ENCODE peak calls at places on chromosomes 16 and 17, in four cellular contexts. Q, J, O and U are unnamed samples.

GRCh38 chr17:21376835-21377690 is 906 bp downstream of the KCNJ12 start:
- DNase-seq in O (peak; percentile 31), J (no peak), Q (no peak), U (peak; percentile 61)

GRCh38 chr16:23709536-23709935 is 3.5 kb downstream of the ERN2 start:
- DNase-seq in J (no peak), Q (no peak), O (no peak), U (no peak)

GRCh38 chr17:14305785-14306496 is 5.1 kb downstream of the HS3ST3B1 start:
- DNase-seq in Q (no peak), J (no peak), O (peak; percentile 40), U (peak; percentile 4)

GRCh38 chr16:79772028-79772427 is 171.5 kb upstream of the MAF start:
- DNase-seq in J (no peak), O (no peak), Q (no peak), U (no peak)

GRCh38 chr17:5530265-5530782 is 44.0 kb downstream of the MIS12 start:
- DNase-seq in O (no peak), J (no peak), Q (no peak), U (no peak)

GRCh38 chr16:19505600-19506303 is 16.1 kb downstream of the GDE1 start:
- DNase-seq in J (peak; percentile 40), O (no peak), Q (no peak), U (no peak)

GRCh38 chr17:62625184-62625869 is 2.1 kb upstream of the MRC2 start:
- DNase-seq in J (no peak), O (no peak), Q (no peak), U (peak; percentile 36)

GRCh38 chr16:75402174-75402820 is 31.0 kb downstream of the CFDP1 start:
- DNase-seq in J (peak; percentile 32), O (peak; percentile 87), Q (no peak), U (no peak)

GRCh38 chr16:4736546-4736945 is 2.2 kb downstream of the DNAAF8 start:
- DNase-seq in J (no peak), O (no peak), Q (no peak), U (no peak)

GRCh38 chr16:78606572-78606971 is 507.1 kb downstream of the WWOX start:
- DNase-seq in O (no peak), Q (peak; percentile 49), J (no peak), U (no peak)

GRCh38 chr17:18262641-18263040 is 2.2 kb downstream of the MIEF2 start:
- DNase-seq in J (no peak), Q (no peak), O (no peak), U (no peak)

GRCh38 chr17:45902892-45903346 is 8.6 kb downstream of the MAPT start:
- DNase-seq in O (no peak), Q (no peak), J (peak; percentile 24), U (no peak)

GRCh38 chr16:67535201-67535600 is 6.6 kb downstream of the RIPOR1 start:
- DNase-seq in J (no peak), Q (no peak), O (no peak), U (no peak)

GRCh38 chr16:17101646-17102045 is 369.1 kb downstream of the XYLT1 start:
- DNase-seq in Q (no peak), O (no peak), J (peak; percentile 38), U (peak; percentile 62)

GRCh38 chr17:36598951-36599401 is 2.4 kb upstream of the MRM1 start:
- DNase-seq in J (no peak), Q (no peak), O (no peak), U (no peak)

GRCh38 chr16:78729687-78730086 is 630.2 kb downstream of the WWOX start:
- DNase-seq in O (peak; percentile 84), Q (no peak), J (no peak), U (no peak)

GRCh38 chr16:70770968-70771552 is 29.9 kb downstream of the VAC14 start:
- DNase-seq in Q (peak; percentile 61), J (peak; percentile 67), O (peak; percentile 63), U (peak; percentile 70)

GRCh38 chr16:87956169-87956770 is 5.0 kb downstream of the BANP start:
- DNase-seq in J (no peak), Q (peak; percentile 39), O (peak; percentile 77), U (no peak)
- H3K14ac ChIP-seq in J (no peak overlapping the region), Q (no peak overlapping the region), O (no peak overlapping the region), U (no peak overlapping the region)

GRCh38 chr17:42526031-42526444 is 10.0 kb upstream of the NAGLU start:
- DNase-seq in J (no peak), O (peak; percentile 47), Q (no peak), U (no peak)
- H4K8ac ChIP-seq in J (no peak overlapping the region), O (no peak overlapping the region), Q (no peak overlapping the region), U (no peak overlapping the region)

GRCh38 chr17:27571563-27572129 is 59.3 kb upstream of the LGALS9 start:
- DNase-seq in O (no peak), Q (no peak), J (no peak), U (no peak)

GRCh38 chr17:27573971-27574525 is 56.9 kb upstream of the LGALS9 start:
- DNase-seq in Q (no peak), O (peak; percentile 64), J (no peak), U (no peak)

GRCh38 chr17:27570578-27570914 is 60.4 kb upstream of the LGALS9 start:
- DNase-seq in O (no peak), J (peak; percentile 23), Q (no peak), U (no peak)

GRCh38 chr17:27573548-27573947 is 57.4 kb upstream of the LGALS9 start:
- DNase-seq in J (no peak), O (no peak), Q (no peak), U (no peak)

DNA sequence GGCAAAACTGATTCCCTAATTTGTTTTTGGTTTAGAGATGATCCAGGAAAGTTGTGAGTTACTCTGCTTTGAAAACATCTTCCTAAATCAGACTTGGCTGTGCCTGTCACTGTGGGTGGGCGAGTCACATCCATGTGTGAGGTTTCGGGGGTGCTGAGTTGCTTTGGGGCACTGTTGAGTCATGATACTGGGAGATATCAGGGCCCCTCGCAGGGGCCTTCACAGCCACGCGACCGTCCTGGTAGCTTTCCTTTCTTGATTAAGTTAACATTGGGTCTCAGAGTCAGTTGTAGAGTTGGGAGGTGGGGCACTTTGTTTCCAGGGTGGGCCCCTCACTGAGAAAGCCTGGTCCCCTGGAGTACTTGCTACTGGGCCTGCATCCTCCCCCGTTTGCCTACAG is 58.3 kb upstream of the LGALS9 start:
- DNase-seq in J (no peak), O (peak; percentile 52), Q (no peak), U (no peak)
- H3K14ac ChIP-seq in J (no peak overlapping the region), O (no peak overlapping the region), Q (no peak overlapping the region), U (no peak overlapping the region)

GRCh38 chr17:73999246-73999645 is 204.2 kb upstream of the RPL38 start:
- DNase-seq in O (no peak), J (no peak), Q (no peak), U (no peak)
- H4K8ac ChIP-seq in O (no peak overlapping the region), J (no peak overlapping the region), Q (no peak overlapping the region), U (no peak overlapping the region)

DNA sequence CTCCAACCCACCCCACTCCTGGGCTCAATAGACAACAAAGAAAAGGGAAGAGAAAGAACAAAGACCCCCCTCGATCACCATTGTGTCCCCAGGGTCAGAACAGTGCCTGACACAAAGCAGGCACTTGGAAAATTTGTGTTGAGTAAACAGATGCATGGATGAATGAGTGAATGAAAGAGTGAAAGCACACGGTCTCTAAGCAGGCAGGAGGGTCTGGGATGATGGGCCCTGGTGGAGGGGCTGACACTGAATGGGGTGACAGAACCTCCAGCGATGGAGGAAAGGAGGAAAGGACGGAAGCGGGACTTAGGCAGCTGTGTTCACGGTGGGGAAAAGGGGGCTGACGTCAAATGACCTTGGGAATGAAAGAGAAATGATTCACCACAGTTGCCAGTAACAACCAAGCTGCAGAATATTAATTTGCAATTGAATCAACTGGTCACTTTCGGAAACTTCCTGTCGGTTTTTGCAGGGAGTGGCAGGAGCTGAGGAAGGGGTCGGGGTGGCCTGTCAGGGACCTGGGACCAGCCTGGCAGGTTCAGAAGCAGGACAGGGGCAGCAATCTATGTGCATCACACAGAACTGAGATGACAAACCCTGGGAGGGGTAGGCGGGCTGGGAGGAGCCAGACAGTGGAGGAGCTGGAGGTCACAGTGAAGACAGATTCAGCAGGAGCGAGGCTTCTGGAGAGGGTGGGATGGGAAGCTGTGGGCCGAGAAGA is 6.7 kb upstream of the GAST start:
- DNase-seq in J (no peak), Q (peak; percentile 48), O (peak; percentile 74), U (peak; percentile 73)
- H3K14ac ChIP-seq in J (no peak overlapping the region), Q (no peak overlapping the region), O (peak overlapping the region; percentile 42), U (no peak overlapping the region)

GRCh38 chr16:27549857-27550581 is at the start of the genes GTF3C1 and KATNIP:
- DNase-seq in J (peak; percentile 99), O (peak; percentile 98), Q (peak; percentile 99), U (peak; percentile 99)
- H4K8ac ChIP-seq in J (peak within 1 kb of the TSS; percentile 92), O (peak within 1 kb of the TSS; percentile 70), Q (no peak within 1 kb of the TSS), U (no peak within 1 kb of the TSS)